ENCODE peak calls at places on chromosomes 12 and 14, in six cellular contexts. S is SK-N-SH treated with all-trans-retinoic acid at 6 μM for 48 hours, P is RWPE2, C is IMR-90, T is aorta, K is T-cell. J is an unnamed sample.
A peak's percentile ranks its signal among the peaks of the same experiment; 100 is the strongest.

GRCh38 chr12:80176706-80177105 is 77.4 kb downstream of the OTOGL start:
- ATAC-seq in T (no peak), C (no peak), K (no peak), S (no peak), P (no peak), J (no peak)

GRCh38 chr14:22847661-22848341 is 11.4 kb downstream of the MMP14 start:
- ATAC-seq in T (no peak), C (peak; percentile 7), K (no peak), P (peak; percentile 0), S (peak; percentile 10), J (no peak)

GRCh38 chr14:35897616-35898111 is 71.5 kb downstream of the BRMS1L start:
- ATAC-seq in T (peak; percentile 7), S (no peak), K (no peak), C (no peak), P (peak; percentile 33), J (peak; percentile 11)

GRCh38 chr14:83548061-83548839 is 1981.7 kb upstream of the FLRT2 start:
- ATAC-seq in T (no peak), P (peak; percentile 41), C (peak; percentile 99), K (no peak), S (no peak), J (no peak)

GRCh38 chr12:30779578-30779977 is 24.8 kb upstream of the CAPRIN2 start:
- ATAC-seq in K (no peak), S (no peak), P (no peak), T (no peak), C (no peak), J (no peak)

GRCh38 chr12:64665506-64665905 is 55.2 kb downstream of the RASSF3 start:
- ATAC-seq in S (no peak), C (no peak), T (no peak), K (peak; percentile 35), P (no peak), J (no peak)

GRCh38 chr14:32883189-32883588 is 55.5 kb upstream of the NPAS3 start:
- ATAC-seq in S (no peak), K (no peak), T (no peak), C (no peak), P (no peak), J (no peak)

GRCh38 chr14:65620195-65620594 is 207.7 kb downstream of the FUT8 start:
- ATAC-seq in S (no peak), T (no peak), P (no peak), K (no peak), C (no peak), J (no peak)

GRCh38 chr14:93396456-93396855 is 34.3 kb upstream of the UNC79 start:
- ATAC-seq in P (peak; percentile 35), T (no peak), S (no peak), K (no peak), C (no peak), J (no peak)

GRCh38 chr12:48164456-48164855 is 7.1 kb upstream of the ASB8 start:
- ATAC-seq in K (no peak), C (no peak), S (no peak), P (no peak), T (no peak), J (no peak)

GRCh38 chr14:70887207-70888150 is 19.8 kb upstream of the PCNX1 start:
- ATAC-seq in C (peak; percentile 82), P (no peak), K (peak; percentile 51), T (no peak), S (peak; percentile 48), J (no peak)

GRCh38 chr12:68489273-68489672 is 121.4 kb upstream of the RAP1B start:
- ATAC-seq in K (no peak), P (no peak), C (no peak), S (no peak), T (no peak), J (no peak)

GRCh38 chr12:130087222-130087621 is 75.0 kb upstream of the FZD10 start:
- ATAC-seq in S (no peak), K (peak; percentile 66), P (no peak), C (no peak), T (no peak), J (no peak)

GRCh38 chr14:73463411-73463810 is 5.1 kb upstream of the NUMB start:
- ATAC-seq in K (no peak), T (no peak), P (peak; percentile 47), S (no peak), C (peak; percentile 2), J (peak; percentile 47)

GRCh38 chr12:108977360-108977759 is 43.5 kb downstream of the SVOP start:
- ATAC-seq in K (no peak), S (no peak), C (no peak), T (no peak), P (no peak), J (no peak)

GRCh38 chr12:4997939-4998338 is 45.7 kb upstream of the KCNA5 start:
- ATAC-seq in T (peak; percentile 83), K (no peak), P (peak; percentile 84), S (peak; percentile 86), C (peak; percentile 82), J (peak; percentile 61)

GRCh38 chr12:71164877-71165197 is 7.0 kb upstream of the TSPAN8 start:
- ATAC-seq in K (no peak), T (no peak), S (no peak), P (no peak), C (no peak), J (no peak)

GRCh38 chr14:85222344-85222743 is 307.6 kb upstream of the FLRT2 start:
- ATAC-seq in P (no peak), C (no peak), S (no peak), K (no peak), T (no peak), J (no peak)

GRCh38 chr14:23916038-23916437 is 37.5 kb upstream of the DHRS4 start:
- ATAC-seq in K (no peak), S (no peak), T (peak; percentile 77), C (no peak), P (no peak), J (no peak)

GRCh38 chr14:101927859-101928258 is 36.5 kb upstream of the DYNC1H1 start:
- ATAC-seq in S (peak; percentile 86), K (no peak), C (peak; percentile 99), P (peak; percentile 48), T (peak; percentile 94), J (peak; percentile 39)

GRCh38 chr12:32906407-32907165 is 10.0 kb upstream of the PKP2 start:
- ATAC-seq in S (no peak), K (no peak), P (no peak), T (no peak), C (no peak), J (peak; percentile 43)

GRCh38 chr12:104604995-104605675 is 148.4 kb downstream of the CHST11 start:
- ATAC-seq in C (no peak), P (no peak), T (peak; percentile 68), K (no peak), S (no peak), J (no peak)

GRCh38 chr12:45553204-45553603 is 176.3 kb upstream of the ARID2 start:
- ATAC-seq in T (no peak), C (no peak), P (no peak), S (no peak), K (no peak), J (peak; percentile 50)

GRCh38 chr14:87745507-87746118 is 247.4 kb downstream of the GALC start:
- ATAC-seq in S (no peak), C (no peak), P (peak; percentile 77), K (no peak), T (no peak), J (no peak)

GRCh38 chr12:85002778-85003296 is 33.2 kb downstream of the TSPAN19 start:
- ATAC-seq in P (no peak), T (no peak), K (no peak), S (no peak), C (no peak), J (no peak)

GRCh38 chr14:81418057-81418790 is 18.1 kb upstream of the STON2 start:
- ATAC-seq in P (no peak), S (no peak), C (no peak), K (no peak), T (no peak), J (no peak)

GRCh38 chr14:65303185-65303901 is 109.2 kb upstream of the FUT8 start:
- ATAC-seq in P (peak; percentile 85), K (peak; percentile 62), T (no peak), C (peak; percentile 70), S (no peak), J (no peak)

GRCh38 chr12:98745578-98746391 is 100.7 kb downstream of the APAF1 start:
- ATAC-seq in P (peak; percentile 39), C (peak; percentile 70), S (peak; percentile 59), T (peak; percentile 58), K (peak; percentile 43), J (peak; percentile 23)

GRCh38 chr14:28576523-28576922 is 190.1 kb upstream of the FOXG1 start:
- ATAC-seq in T (no peak), S (no peak), K (no peak), C (no peak), P (no peak), J (no peak)

GRCh38 chr12:1698638-1699214 is 7.9 kb downstream of the ADIPOR2 start:
- ATAC-seq in K (no peak), T (no peak), C (peak; percentile 77), P (no peak), S (no peak), J (no peak)

GRCh38 chr14:71967709-71968108 is 35.5 kb downstream of the RGS6 start:
- ATAC-seq in T (no peak), P (no peak), S (no peak), C (no peak), K (no peak), J (no peak)

GRCh38 chr14:23632461-23633159 is 3.6 kb upstream of the DHRS2 start:
- ATAC-seq in P (no peak), S (peak; percentile 18), K (no peak), C (no peak), T (peak; percentile 38), J (no peak)

GRCh38 chr12:85784096-85784720 is 52.0 kb downstream of the RASSF9 start:
- ATAC-seq in S (no peak), P (peak; percentile 50), C (no peak), K (no peak), T (no peak), J (peak; percentile 90)

GRCh38 chr12:29389295-29389919 is 8.4 kb upstream of the ERGIC2 start:
- ATAC-seq in T (no peak), C (no peak), S (no peak), K (no peak), P (no peak), J (peak; percentile 11)

GRCh38 chr14:75196064-75196463 is 19.7 kb upstream of the TMED10 start:
- ATAC-seq in K (no peak), T (no peak), C (no peak), P (no peak), S (no peak), J (no peak)

J was measured in esophagus mucosa.